ENCODE peak calls at places on chromosomes 16 and 17, in six cellular contexts. Y is heart left ventricle, V is erythroblast, S is transverse colon, X is testis, O is GM12878. G is an unnamed sample.

GRCh38 chr16:4409081-4409932 is 7.1 kb downstream of the CORO7 start:
- DNase-seq in S (no peak), V (no peak), O (no peak), X (no peak), Y (no peak), G (peak)

GRCh38 chr17:15463363-15463762 is 4.1 kb downstream of the CDRT4 start:
- DNase-seq in O (no peak), X (peak), V (no peak), S (peak), Y (peak), G (no peak)

GRCh38 chr16:11066231-11066870 is 122.0 kb downstream of the CLEC16A start:
- DNase-seq in S (no peak), O (no peak), Y (no peak), X (no peak), V (no peak), G (no peak)

GRCh38 chr16:68921654-68922053 is 78.3 kb downstream of the TANGO6 start:
- DNase-seq in O (no peak), V (no peak), Y (no peak), X (no peak), S (peak), G (peak)

GRCh38 chr17:65039349-65039988 is 17.1 kb downstream of the GNA13 start:
- DNase-seq in S (no peak), O (peak), X (no peak), V (no peak), Y (no peak), G (no peak)

GRCh38 chr17:61464121-61464905 is 12.1 kb downstream of the TBX4 start:
- DNase-seq in X (no peak), V (no peak), Y (no peak), O (no peak), S (no peak), G (no peak)

GRCh38 chr17:43908111-43908721 is 880 bp upstream of the MPP2 start:
- DNase-seq in O (no peak), V (peak), Y (peak), X (peak), S (peak), G (peak)

GRCh38 chr17:40596261-40596919 is 31.1 kb upstream of the CCR7 start:
- DNase-seq in O (peak), V (peak), X (peak), Y (no peak), S (no peak), G (no peak)

GRCh38 chr17:41678411-41678906 is 10.2 kb upstream of the EIF1 start:
- DNase-seq in X (no peak), Y (no peak), S (no peak), V (no peak), O (peak), G (peak)

DNA sequence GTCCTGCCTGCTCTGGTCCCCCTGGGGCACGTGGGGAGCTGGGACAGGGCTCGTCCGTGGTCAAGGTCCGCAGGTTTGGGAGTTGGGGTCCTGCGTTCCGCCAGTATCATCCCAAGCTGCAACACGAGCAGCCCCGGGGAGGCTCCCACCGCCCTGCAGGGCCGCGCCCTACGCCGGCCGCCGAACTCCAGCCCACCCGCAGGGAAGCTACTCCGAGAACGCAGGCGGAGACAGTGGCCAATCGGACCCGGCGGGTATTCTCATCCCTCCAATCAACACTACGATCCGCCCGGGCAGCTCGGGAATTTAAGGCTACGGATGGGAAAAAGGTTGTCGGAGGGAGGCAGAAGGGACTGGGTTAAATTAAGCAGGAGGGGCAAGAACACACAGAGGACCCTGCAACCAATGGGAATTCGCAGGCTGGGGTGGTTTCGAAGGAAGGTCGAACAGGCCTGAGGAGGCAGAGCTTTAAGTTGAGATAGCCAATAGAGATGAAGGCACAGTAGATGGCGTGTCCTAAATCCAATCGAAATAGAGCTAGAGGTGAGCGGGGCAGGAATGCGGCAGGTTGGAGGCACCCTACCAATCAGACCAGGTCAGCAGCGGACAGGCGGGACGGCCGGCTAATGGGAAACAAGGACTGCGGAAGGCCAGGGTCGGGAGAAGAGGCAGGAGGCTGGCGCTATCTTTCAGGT is 626 bp downstream of the SPAG7 start:
- DNase-seq in S (peak), Y (peak), V (peak), X (peak), O (peak), G (peak)
- TF ChIP-seq POLR2A in S (peak), Y (no peak), V (no peak), X (no peak), O (peak), G (no peak)

DNA sequence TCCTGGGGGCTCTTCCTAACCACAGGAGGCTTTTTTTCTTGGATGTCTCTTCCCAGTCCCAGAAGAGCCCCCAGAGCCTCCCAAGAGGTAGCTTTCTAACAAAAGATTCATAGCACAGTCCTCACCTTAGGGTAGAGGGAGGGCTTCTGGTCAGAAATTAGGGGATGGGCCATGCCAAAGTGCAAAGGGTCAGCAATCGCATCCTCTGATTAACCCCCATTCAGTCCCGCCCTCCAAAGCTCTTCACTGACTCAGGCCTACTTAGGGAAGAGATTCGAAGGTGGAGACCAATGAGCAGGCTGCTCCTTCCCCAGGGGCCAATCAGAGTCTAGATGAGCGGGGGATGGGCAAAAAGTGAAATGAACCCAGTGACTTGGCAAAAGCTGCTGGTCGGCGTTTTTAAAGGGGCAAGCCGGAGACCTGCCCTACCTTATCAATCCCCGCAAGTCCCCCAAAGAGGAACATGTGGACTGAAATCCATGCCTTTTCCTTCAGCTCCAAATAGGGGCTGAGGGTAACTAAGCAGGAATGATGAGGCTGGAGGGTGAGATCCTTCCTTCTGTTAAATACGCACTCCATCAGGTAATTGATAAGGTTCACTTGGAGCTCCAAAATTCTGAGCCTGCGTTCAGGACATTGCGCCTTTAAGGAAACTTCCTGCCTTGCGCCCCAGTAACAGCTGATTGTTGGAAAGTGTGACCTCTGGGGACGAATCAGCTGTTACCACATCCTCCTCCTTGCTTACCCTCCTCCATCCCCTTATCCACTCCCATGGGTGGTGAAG is 6.9 kb upstream of the TLCD2 start:
- DNase-seq in V (peak), S (peak), Y (peak), O (peak), X (peak), G (peak)
- TF ChIP-seq POLR2A in V (peak), S (peak), Y (peak), O (peak), X (no peak), G (peak)

DNA sequence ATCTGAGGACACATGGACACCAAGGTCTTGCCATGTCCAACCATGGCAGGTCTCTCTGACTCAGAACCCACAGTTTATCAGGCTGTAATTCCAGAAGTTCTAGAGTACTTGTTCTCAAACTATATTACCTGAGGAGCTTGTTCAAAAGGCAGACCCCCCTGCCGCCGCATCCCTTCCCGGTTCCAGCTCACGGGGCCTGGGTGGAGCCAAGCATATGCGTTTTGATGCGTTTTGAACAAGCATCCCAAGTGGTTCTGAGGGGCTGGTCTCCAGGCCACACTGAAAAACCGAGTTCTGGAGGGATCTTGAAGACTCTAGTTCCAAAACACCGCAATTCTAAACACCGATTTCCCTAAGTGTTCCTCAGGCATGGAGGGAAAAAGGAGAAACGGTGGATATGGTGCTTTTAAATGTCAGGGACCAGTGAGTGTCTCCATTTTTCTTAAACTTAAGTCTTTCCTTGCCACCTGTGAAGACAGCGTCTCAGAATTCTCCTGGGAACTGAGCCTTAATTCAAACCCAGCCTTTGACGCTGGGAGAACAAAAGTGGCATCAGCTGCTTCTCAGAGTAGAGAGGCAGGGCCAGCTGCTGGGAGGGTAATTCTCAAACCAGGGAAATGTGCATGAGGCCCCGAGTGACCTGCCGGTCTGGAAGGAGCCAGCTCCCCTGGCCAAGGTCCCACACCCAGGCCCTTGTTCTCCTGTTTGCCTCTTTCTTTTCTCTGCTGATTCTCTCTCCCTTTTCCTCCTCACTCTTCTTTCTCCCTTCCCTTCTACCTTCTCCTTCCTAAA is 84.4 kb upstream of the PLCG2 start:
- DNase-seq in S (no peak), V (no peak), O (no peak), X (peak), Y (no peak), G (no peak)
- TF ChIP-seq POLR2A in S (no peak), V (no peak), O (no peak), X (no peak), Y (no peak), G (no peak)

GRCh38 chr17:8250101-8250500 is 1.0 kb downstream of the PFAS start:
- DNase-seq in X (no peak), Y (no peak), S (no peak), V (no peak), O (no peak), G (no peak)

GRCh38 chr17:8244768-8245167 is 3.1 kb downstream of the CTC1 start:
- DNase-seq in O (no peak), V (no peak), Y (no peak), X (no peak), S (no peak), G (no peak)

GRCh38 chr17:8249621-8250020 is 532 bp downstream of the PFAS start:
- DNase-seq in X (no peak), V (no peak), S (no peak), O (no peak), Y (no peak), G (no peak)

GRCh38 chr17:8253801-8254200 is 4.7 kb downstream of the PFAS start:
- DNase-seq in V (peak), O (no peak), S (no peak), Y (peak), X (peak), G (no peak)

GRCh38 chr17:8248751-8249607 is at the start of gene PFAS:
- DNase-seq in Y (peak), V (peak), S (peak), X (peak), O (peak), G (peak)
- TF ChIP-seq POLR2A in Y (no peak), V (peak), S (peak), X (peak), O (peak), G (peak)

GRCh38 chr17:58333396-58334207 is 5.0 kb upstream of the TSPOAP1 start:
- DNase-seq in V (peak), Y (no peak), X (no peak), S (no peak), O (no peak), G (no peak)
- TF ChIP-seq POLR2A in V (no peak), Y (no peak), X (no peak), S (no peak), O (no peak), G (no peak)

GRCh38 chr16:2717360-2718263 is 2.4 kb downstream of the PRSS27 start:
- DNase-seq in S (no peak), Y (no peak), O (no peak), V (no peak), X (no peak), G (no peak)

GRCh38 chr16:2720063-2720455 is at the start of gene PRSS27:
- DNase-seq in Y (no peak), X (no peak), V (no peak), O (no peak), S (peak), G (no peak)

GRCh38 chr16:2724088-2724676 is 4.2 kb upstream of the PRSS27 start:
- DNase-seq in S (no peak), V (no peak), X (no peak), Y (no peak), O (no peak), G (no peak)

GRCh38 chr16:2719328-2720062 is 529 bp downstream of the PRSS27 start:
- DNase-seq in Y (peak), O (no peak), S (peak), V (no peak), X (no peak), G (no peak)

GRCh38 chr16:2720719-2721633 is 952 bp upstream of the PRSS27 start:
- DNase-seq in S (peak), X (peak), O (peak), V (peak), Y (peak), G (peak)
- TF ChIP-seq POLR2A in S (peak), X (no peak), O (peak), V (no peak), Y (no peak), G (no peak)

GRCh38 chr16:25257956-25258855 is 561 bp upstream of the ZKSCAN2 start:
- DNase-seq in X (peak), Y (peak), O (peak), V (peak), S (peak), G (peak)
- TF ChIP-seq POLR2A in X (no peak), Y (no peak), O (peak), V (peak), S (no peak), G (peak)

DNA sequence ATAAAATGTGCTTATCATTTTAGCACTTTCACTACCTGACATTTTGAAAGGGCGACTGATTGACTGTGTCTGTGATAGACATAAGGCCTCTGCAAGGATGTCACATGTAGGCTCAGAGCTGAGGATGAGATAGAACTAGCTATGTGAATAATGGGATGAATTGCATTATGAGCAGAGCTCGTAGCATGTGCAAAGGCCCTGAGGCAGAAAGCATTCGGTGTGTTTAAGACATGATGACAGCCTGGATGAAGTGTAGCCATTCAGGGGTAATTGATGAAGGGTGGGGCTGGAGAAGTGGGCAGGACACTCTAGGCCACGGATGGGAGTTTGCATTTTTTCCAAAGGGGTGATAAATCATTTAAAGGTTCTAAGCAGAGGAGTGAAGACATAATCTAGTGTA is 62.6 kb downstream of the USP43 start:
- DNase-seq in S (no peak), V (no peak), X (no peak), O (no peak), Y (no peak), G (no peak)
- TF ChIP-seq POLR2A in S (no peak), V (no peak), X (no peak), O (no peak), Y (no peak), G (no peak)

DNA sequence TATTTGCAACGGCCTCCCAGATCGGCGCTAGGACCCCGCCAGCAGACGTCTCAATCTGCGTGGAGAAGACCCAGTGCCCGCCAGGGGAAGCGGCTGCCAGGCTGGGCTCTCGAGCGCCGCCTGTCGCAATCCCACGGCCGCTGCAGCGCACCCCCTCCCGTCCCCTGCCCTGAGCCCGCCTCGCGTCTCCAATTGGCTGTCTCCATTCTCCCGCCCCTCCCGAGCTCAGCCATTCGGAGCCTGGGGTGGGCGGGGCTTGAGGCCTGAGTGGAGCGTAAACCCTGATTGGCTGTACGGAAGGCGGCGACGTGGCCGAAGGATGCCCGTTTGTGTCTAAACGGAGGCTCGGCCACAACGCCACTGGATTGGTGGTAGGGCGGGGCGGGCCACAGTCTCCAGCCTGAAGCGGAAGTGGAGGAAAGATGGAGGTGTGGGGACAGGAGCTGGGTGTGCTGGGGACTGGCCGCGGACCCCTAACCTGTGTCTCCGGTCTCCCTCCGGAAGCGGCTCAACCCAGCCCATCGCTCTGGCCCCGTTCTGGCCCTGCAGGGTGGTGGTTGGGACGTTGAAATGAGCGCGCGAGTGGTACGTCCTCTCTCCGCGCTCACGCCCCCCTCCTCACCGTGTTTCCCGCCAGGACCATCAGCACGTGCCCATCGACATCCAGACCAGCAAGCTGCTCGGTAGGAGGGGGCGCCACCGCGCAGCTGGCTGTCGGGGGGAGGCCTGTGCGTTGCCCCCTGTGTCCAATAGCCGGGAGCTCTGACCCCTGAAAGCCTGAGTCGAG is at the start of gene CDK5RAP3:
- DNase-seq in X (peak), V (peak), S (peak), O (peak), Y (peak), G (peak)
- TF ChIP-seq POLR2A in X (no peak), V (peak), S (peak), O (peak), Y (no peak), G (peak)

DNA sequence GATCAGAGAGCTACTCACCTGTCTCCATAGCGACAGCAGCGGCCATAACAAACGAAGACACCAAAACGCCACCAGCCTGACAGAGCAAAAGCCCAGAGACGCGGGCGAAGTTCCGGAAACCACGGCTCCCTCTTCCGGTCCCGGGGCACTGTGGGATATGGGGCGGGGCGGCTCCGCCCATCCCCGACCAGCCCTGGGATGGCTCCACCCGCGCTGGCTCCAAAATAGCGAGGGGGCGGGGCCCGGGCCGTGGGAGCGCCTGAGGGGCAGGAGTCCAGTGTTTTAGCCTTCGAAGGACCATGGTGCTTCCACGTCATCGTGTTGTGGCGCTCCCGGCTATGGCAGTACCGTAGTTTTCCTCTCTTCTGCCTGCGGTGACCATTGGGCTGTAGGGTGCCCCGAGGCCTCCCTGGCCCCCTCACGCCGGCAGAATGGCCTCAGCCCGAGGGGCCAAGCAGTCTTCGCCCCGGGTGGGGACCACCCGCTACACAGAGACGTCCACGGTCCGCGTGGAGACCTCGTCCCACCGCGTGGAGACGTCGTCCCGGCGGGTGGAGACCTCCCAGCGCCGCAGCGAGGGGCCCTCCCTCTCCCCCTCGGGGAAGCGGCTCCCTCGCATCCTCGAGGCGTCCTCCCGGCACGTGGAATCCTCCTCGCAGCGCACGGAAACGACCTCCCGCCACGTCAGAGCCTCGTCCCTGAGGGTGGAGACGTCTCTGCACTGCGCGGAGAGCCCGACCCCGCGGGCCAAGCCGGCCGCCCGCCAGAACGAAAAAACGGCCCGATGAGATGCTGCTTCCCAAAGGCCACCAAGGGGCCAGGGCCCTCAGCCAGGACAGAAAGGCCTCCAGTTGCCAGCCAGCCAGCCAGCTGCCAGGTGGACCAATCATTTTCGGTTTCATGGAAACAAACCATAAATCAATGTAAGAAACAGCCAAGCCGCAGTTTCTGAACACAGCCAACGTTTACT is at the start of the genes C17orf100 and MED31:
- DNase-seq in O (peak), S (peak), V (peak), Y (peak), X (peak), G (peak)
- TF ChIP-seq POLR2A in O (peak), S (peak), V (peak), Y (no peak), X (peak), G (peak)

G was measured in H54.